ENCODE peak calls at places on chromosomes 16 and 17, in eight cellular contexts. U is transverse colon; V is fibroblast of lung; F is foreskin fibroblast; J is A549; S is CD4-positive, CD25-positive, alpha-beta regulatory T cell; Z is OCI-LY7; L is psoas muscle. H is an unnamed sample.

GRCh38 chr17:49549311-49549605 is 26.4 kb upstream of the NXPH3 start:
- DNase-seq in F (no peak), Z (no peak), S (no peak), U (no peak), J (no peak), L (no peak), V (no peak), H (no peak)

GRCh38 chr17:80621335-80622169 is 76.9 kb downstream of the RPTOR start:
- DNase-seq in S (no peak), U (no peak), L (no peak), V (no peak), F (no peak), Z (no peak), J (no peak), H (peak)

GRCh38 chr17:74646231-74646630 is 22.7 kb upstream of the CD300E start:
- DNase-seq in J (peak), V (no peak), L (no peak), U (no peak), Z (peak), F (no peak), S (no peak), H (peak)

GRCh38 chr16:31202402-31203385 is at the start of gene PYCARD:
- DNase-seq in L (peak), J (peak), U (peak), S (no peak), Z (peak), V (peak), F (peak), H (no peak)

GRCh38 chr17:15260376-15261062 is 4.6 kb downstream of the PMP22 start:
- DNase-seq in U (peak), L (peak), Z (no peak), F (peak), V (peak), S (peak), J (peak), H (no peak)

GRCh38 chr17:45963889-45964288 is 35.2 kb upstream of the STH start:
- DNase-seq in S (no peak), F (no peak), U (no peak), J (no peak), Z (no peak), V (no peak), L (no peak), H (no peak)

GRCh38 chr17:2691965-2692780 is 19.4 kb downstream of the CLUH start:
- DNase-seq in L (no peak), Z (no peak), U (no peak), S (no peak), F (no peak), V (no peak), J (no peak), H (no peak)

GRCh38 chr17:77506371-77506991 is 365.7 kb downstream of the SEC14L1 start:
- DNase-seq in F (no peak), U (no peak), Z (no peak), S (no peak), V (no peak), L (no peak), J (no peak), H (no peak)

GRCh38 chr16:84329016-84329415 is 34.3 kb downstream of the WFDC1 start:
- DNase-seq in S (no peak), F (no peak), Z (no peak), U (no peak), L (no peak), V (no peak), J (no peak), H (no peak)

GRCh38 chr16:88030498-88030897 is 79.3 kb downstream of the BANP start:
- DNase-seq in S (no peak), U (no peak), J (no peak), L (no peak), F (no peak), V (no peak), Z (no peak), H (no peak)

GRCh38 chr17:17750881-17751280 is 69.6 kb downstream of the RAI1 start:
- DNase-seq in F (no peak), U (peak), S (peak), J (no peak), L (no peak), Z (peak), V (no peak), H (peak)

GRCh38 chr16:84299734-84300440 is 5.2 kb downstream of the WFDC1 start:
- DNase-seq in Z (no peak), U (no peak), F (no peak), V (no peak), S (no peak), L (no peak), J (no peak), H (no peak)

GRCh38 chr17:47736501-47737211 is 3.6 kb downstream of the TBX21 start:
- DNase-seq in U (no peak), V (no peak), J (no peak), F (no peak), Z (no peak), L (no peak), S (no peak), H (no peak)

GRCh38 chr17:58491510-58492045 is 3.4 kb upstream of the HSF5 start:
- DNase-seq in J (no peak), V (no peak), L (no peak), Z (no peak), U (no peak), F (no peak), S (no peak), H (no peak)

GRCh38 chr17:2239882-2240430 is 63.6 kb downstream of the SMG6 start:
- DNase-seq in U (peak), Z (peak), S (no peak), F (peak), L (peak), V (peak), J (peak), H (no peak)

GRCh38 chr16:9820481-9821246 is 361.6 kb downstream of the GRIN2A start:
- DNase-seq in F (no peak), U (no peak), S (no peak), V (no peak), Z (no peak), L (no peak), J (no peak), H (no peak)

GRCh38 chr16:9824191-9824590 is 358.0 kb downstream of the GRIN2A start:
- DNase-seq in L (no peak), F (no peak), J (no peak), S (no peak), Z (no peak), V (no peak), U (no peak), H (no peak)

GRCh38 chr16:9821331-9821730 is 360.9 kb downstream of the GRIN2A start:
- DNase-seq in S (no peak), F (no peak), L (no peak), J (no peak), U (no peak), Z (no peak), V (no peak), H (no peak)

GRCh38 chr16:9823510-9823909 is 358.7 kb downstream of the GRIN2A start:
- DNase-seq in J (no peak), Z (no peak), L (no peak), F (no peak), U (no peak), S (no peak), V (no peak), H (no peak)

GRCh38 chr16:9821970-9822369 is 360.3 kb downstream of the GRIN2A start:
- DNase-seq in V (no peak), U (no peak), Z (no peak), F (no peak), S (no peak), L (no peak), J (no peak), H (no peak)
- H3K4me3 ChIP-seq in V (no peak), U (no peak), Z (no peak), F (no peak), S (no peak), L (no peak), J (no peak), H (no peak)

GRCh38 chr16:13904179-13904691 is 15.7 kb upstream of the ERCC4 start:
- DNase-seq in J (no peak), U (no peak), L (no peak), Z (no peak), S (no peak), V (no peak), F (no peak), H (no peak)

GRCh38 chr16:13906426-13907089 is 13.4 kb upstream of the ERCC4 start:
- DNase-seq in Z (peak), L (no peak), U (no peak), F (no peak), J (peak), V (no peak), S (no peak), H (no peak)

GRCh38 chr16:13898233-13898632 is 21.7 kb upstream of the ERCC4 start:
- DNase-seq in F (no peak), V (no peak), Z (no peak), S (no peak), J (no peak), U (no peak), L (no peak), H (no peak)

GRCh38 chr16:13902052-13902451 is 17.9 kb upstream of the ERCC4 start:
- DNase-seq in F (no peak), U (no peak), S (no peak), V (no peak), Z (no peak), L (no peak), J (no peak), H (no peak)

GRCh38 chr16:13902677-13903076 is 17.3 kb upstream of the ERCC4 start:
- DNase-seq in L (no peak), Z (no peak), F (no peak), V (peak), S (no peak), U (no peak), J (no peak), H (no peak)
- H3K4me3 ChIP-seq in L (no peak), Z (no peak), F (no peak), V (no peak), S (no peak), U (no peak), J (no peak), H (no peak)

GRCh38 chr16:11379420-11379819 is 34.2 kb downstream of the RMI2 start:
- DNase-seq in S (peak), Z (no peak), L (no peak), J (no peak), F (no peak), V (no peak), U (no peak), H (no peak)
- H3K4me3 ChIP-seq in S (peak), Z (peak), L (no peak), J (no peak), F (no peak), V (no peak), U (no peak), H (no peak)

DNA sequence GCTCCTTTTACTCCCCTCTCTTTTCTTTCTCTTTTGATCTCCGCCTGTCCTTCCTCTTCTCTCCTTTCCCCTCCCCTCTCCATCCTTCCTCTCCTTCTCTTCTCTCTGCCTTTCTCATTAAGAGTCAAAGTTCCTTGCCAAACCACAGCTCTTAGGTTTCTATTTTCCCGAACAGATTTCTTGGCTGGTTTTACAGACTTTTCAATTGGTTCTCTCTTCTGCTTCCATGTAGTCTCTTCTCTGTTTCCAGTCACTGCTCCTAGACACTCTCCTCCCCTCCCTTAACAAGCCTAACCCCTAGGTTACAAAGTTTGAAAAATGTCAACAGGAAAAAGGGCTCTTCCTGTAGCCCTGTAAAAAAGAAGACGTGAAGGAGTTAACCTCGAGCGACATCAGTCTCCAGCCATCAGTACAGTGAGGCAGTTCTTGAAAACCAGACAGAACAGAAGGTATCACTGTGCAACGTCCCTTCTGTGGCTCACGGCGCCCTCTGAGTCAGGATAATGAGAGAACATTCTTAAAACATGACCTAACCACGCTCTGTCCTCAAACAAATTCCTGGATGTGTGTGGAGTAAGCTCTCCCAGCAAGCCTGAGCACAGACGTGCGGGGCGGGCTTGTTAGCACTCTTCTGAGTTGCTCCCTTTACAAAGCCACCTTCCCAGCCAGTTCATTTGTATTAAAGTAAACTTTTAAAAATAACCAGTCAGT is 11.6 kb upstream of the MARCHF10 start:
- DNase-seq in V (peak), J (peak), L (peak), S (no peak), Z (no peak), F (peak), U (peak), H (no peak)
- H3K4me3 ChIP-seq in V (peak), J (no peak), L (no peak), S (no peak), Z (no peak), F (peak), U (no peak), H (no peak)

H was measured in Jurkat, Clone E6-1.